ENCODE peak calls at places on chromosomes 16 and 17, in eight cellular contexts. R, Q, E, Y, K, A, D and U are unnamed samples.
A peak's percentile ranks its signal among the peaks of the same experiment; 100 is the strongest.

GRCh38 chr16:54370653-54371052 is 84.1 kb upstream of the IRX3 start:
- DNase-seq in R (no peak), Q (peak; percentile 46), E (peak; percentile 25), Y (no peak), K (no peak), A (no peak), D (peak; percentile 16), U (no peak)

GRCh38 chr17:76957600-76958464 is 89.6 kb downstream of the MGAT5B start:
- DNase-seq in R (peak; percentile 5), Q (no peak), E (no peak), Y (peak; percentile 29), K (no peak), A (no peak), D (no peak), U (no peak)

GRCh38 chr17:72614871-72615626 is 477.4 kb downstream of the SLC39A11 start:
- DNase-seq in R (peak; percentile 59), Q (peak; percentile 49), E (no peak), Y (peak; percentile 57), K (peak; percentile 65), A (peak; percentile 87), D (peak; percentile 82), U (peak; percentile 57)

GRCh38 chr16:11422381-11423314 is 77.4 kb downstream of the RMI2 start:
- DNase-seq in R (no peak), Q (no peak), E (no peak), Y (no peak), K (no peak), A (no peak), D (no peak), U (no peak)

GRCh38 chr16:23388786-23389185 is 64.2 kb downstream of the COG7 start:
- DNase-seq in R (no peak), Q (no peak), E (no peak), Y (no peak), K (no peak), A (no peak), D (no peak), U (no peak)

GRCh38 chr16:46875243-46875642 is 8.9 kb upstream of the GPT2 start:
- DNase-seq in R (no peak), Q (no peak), E (no peak), Y (no peak), K (no peak), A (no peak), D (no peak), U (no peak)

GRCh38 chr16:28068976-28069375 is 5.5 kb upstream of the GSG1L start:
- DNase-seq in R (no peak), Q (no peak), E (no peak), Y (no peak), K (no peak), A (no peak), D (no peak), U (no peak)

GRCh38 chr16:54931041-54931756 is 534 bp downstream of the IRX5 start:
- DNase-seq in R (peak; percentile 39), Q (peak; percentile 45), E (no peak), Y (peak; percentile 37), K (no peak), A (peak; percentile 60), D (no peak), U (peak; percentile 64)

GRCh38 chr17:68972119-68972704 is 17.0 kb upstream of the ABCA8 start:
- DNase-seq in R (peak; percentile 57), Q (peak; percentile 63), E (no peak), Y (peak; percentile 59), K (no peak), A (peak; percentile 49), D (peak; percentile 38), U (peak; percentile 22)

GRCh38 chr17:49926886-49927285 is 42.1 kb upstream of the DLX4 start:
- DNase-seq in R (peak; percentile 94), Q (peak; percentile 86), E (peak; percentile 76), Y (no peak), K (peak; percentile 20), A (no peak), D (no peak), U (no peak)

GRCh38 chr16:3187798-3188674 is at the start of gene OR1F1:
- DNase-seq in R (peak; percentile 73), Q (peak; percentile 55), E (no peak), Y (peak; percentile 53), K (no peak), A (no peak), D (no peak), U (peak; percentile 69)

GRCh38 chr16:1377406-1378010 is 25.8 kb downstream of the GNPTG start:
- DNase-seq in R (no peak), Q (no peak), E (no peak), Y (no peak), K (no peak), A (no peak), D (no peak), U (no peak)
- H3K4me3 ChIP-seq in R (no peak overlapping the region), Q (no peak overlapping the region), E (no peak overlapping the region), Y (no peak overlapping the region), K (no peak overlapping the region), A (no peak overlapping the region), D (no peak overlapping the region), U (no peak overlapping the region)

DNA sequence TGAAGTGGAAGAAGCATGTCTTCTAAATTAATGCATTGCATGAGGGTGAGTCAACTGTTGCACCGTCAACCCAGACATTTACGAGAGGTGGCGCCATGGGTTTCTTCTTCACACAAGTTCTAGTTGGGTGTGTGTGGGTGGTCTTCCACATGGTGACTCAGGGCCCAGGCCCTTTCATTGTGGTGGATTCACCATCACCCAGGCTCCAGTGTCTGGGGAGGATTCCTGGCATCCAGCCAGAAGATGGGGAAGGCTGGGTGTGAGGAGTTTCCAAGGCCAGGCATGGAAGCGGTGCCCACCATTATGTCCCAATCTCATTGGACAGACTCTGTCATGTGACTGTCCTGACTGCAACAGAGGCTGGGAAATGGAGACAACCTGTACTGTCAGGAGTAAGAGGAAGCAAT is 21.4 kb upstream of the JPH3 start:
- DNase-seq in R (peak; percentile 88), Q (peak; percentile 56), E (no peak), Y (peak; percentile 57), K (no peak), A (no peak), D (no peak), U (no peak)
- TF ChIP-seq CTCF in R (no peak), Q (no peak), E (no peak), Y (no peak), K (no peak), A (no peak), D (no peak), U (no peak)

GRCh38 chr16:56626685-56627084 is 1.1 kb downstream of the MT1E start:
- DNase-seq in R (no peak), Q (no peak), E (no peak), Y (no peak), K (no peak), A (no peak), D (no peak), U (no peak)
- H3K4me3 ChIP-seq in R (peak overlapping the region; percentile 77), Q (peak overlapping the region; percentile 67), E (peak overlapping the region; percentile 80), Y (peak overlapping the region; percentile 72), K (peak overlapping the region; percentile 67), A (no peak overlapping the region), D (no peak overlapping the region), U (peak overlapping the region; percentile 87)

GRCh38 chr17:39863918-39864746 is at the start of gene IKZF3:
- DNase-seq in R (peak; percentile 1), Q (peak; percentile 17), E (peak; percentile 21), Y (peak; percentile 28), K (peak; percentile 66), A (peak; percentile 92), D (peak; percentile 64), U (peak; percentile 72)
- TF ChIP-seq CTCF in R (no peak), Q (no peak), E (peak; percentile 29), Y (no peak), K (no peak), A (no peak), D (no peak), U (no peak)

DNA sequence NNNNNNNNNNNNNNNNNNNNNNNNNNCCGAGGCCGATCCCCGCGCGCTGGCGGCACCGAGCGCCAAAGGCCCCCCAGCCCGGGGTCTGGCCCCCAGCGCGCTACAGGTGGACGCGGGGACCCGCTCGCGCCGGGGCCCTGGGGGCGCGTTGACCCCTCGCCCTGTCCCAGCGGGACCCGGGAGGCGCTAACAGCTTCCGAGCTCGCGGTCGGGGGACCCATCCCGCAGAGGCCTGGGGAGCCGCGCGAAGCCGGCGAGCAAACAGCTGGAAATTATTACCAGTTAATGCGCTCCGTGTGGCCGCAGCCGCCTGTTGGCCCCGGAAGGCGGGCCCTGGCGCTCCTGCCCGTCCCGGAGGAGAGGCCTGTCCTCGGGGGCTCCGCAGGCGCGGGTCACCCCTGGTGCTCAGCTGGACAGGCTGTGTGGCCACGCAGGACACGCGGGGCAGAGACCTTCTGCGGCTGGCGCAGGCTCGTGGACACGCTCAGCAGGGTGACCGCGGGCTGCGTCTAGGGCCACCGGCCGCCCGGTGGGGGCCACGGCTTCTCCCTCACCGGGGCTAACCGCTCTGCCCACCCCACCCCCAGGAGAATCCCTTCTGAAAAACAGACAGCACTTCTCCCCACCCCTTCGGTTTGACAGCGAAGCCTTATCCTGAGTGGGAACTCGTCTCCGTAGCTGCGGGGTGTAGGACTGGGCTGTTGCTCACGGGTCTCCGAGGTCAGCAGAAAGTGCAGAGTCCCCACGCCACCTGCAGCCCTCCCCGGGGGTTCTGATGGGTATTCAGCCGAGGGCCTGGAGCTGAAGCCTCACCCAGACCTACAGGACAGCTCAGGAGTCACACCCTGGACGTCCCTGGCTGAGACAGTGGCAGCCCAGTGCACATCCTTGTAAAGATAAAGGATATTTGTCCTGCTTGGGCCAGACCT is 138.7 kb upstream of the RPH3AL start:
- DNase-seq in R (peak; percentile 71), Q (peak; percentile 66), E (peak; percentile 60), Y (peak; percentile 70), K (peak; percentile 60), A (peak; percentile 71), D (peak; percentile 38), U (peak; percentile 18)
- H3K4me3 ChIP-seq in R (peak overlapping the region; percentile 26), Q (peak overlapping the region; percentile 43), E (peak overlapping the region; percentile 70), Y (peak overlapping the region; percentile 48), K (peak overlapping the region; percentile 34), A (peak overlapping the region; percentile 47), D (peak overlapping the region; percentile 62), U (peak overlapping the region; percentile 21)

DNA sequence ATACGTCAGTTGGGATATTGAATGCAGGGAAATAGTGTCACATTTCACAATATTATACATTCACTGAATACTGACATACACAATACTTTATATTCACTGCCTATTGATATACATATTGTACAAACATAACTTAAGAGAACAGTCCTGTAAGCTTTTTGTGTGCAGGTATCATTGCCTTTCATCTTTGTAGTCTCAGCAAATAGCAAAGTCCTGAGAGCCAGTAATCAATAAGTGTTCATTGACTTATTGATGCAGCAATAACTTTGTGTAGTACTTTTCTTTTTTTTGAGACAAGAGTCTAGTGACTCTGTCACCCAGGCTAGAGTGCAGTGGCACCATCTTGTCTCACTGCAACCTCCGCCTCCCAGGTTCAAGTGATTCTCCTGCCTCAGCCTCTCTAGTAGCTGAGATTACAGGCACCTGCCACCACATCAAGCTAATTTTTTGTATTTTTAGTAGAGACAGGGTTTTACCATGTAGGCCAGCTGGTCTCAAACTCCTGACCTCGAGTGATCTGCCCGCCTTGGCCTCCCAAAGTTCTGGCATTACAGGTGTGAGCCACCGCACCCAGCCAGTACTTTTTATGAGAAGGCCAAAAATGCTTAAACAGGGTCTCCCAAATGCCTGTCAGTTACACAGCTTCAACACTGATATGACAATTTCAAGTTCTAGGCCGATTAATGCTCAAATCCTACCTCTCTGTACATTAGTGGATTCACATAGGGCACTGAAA is 5.4 kb upstream of the NUP85 start:
- DNase-seq in R (no peak), Q (no peak), E (no peak), Y (no peak), K (no peak), A (no peak), D (no peak), U (no peak)
- TF ChIP-seq CTCF in R (no peak), Q (no peak), E (no peak), Y (no peak), K (no peak), A (no peak), D (no peak), U (no peak)